ENCODE peak calls at places on chromosomes 5 and 9, in six cellular contexts. O, Z, G, B, X and C are unnamed samples.

GRCh38 chr5:15992918-15993317 is 186.7 kb downstream of the MARCHF11 start:
- DNase-seq in O (no peak), Z (no peak), G (no peak), B (no peak), X (no peak), C (no peak)

GRCh38 chr9:70761139-70761538 is 346.7 kb upstream of the KLF9 start:
- DNase-seq in O (no peak), Z (no peak), G (no peak), B (no peak), X (no peak), C (no peak)

GRCh38 chr9:37255187-37255586 is 134.8 kb downstream of the ZCCHC7 start:
- DNase-seq in O (no peak), Z (no peak), G (no peak), B (no peak), X (no peak), C (no peak)

GRCh38 chr5:159324097-159324760 is 6.1 kb downstream of the IL12B start:
- DNase-seq in O (no peak), Z (no peak), G (no peak), B (no peak), X (no peak), C (no peak)

GRCh38 chr5:167688731-167689130 is 602.7 kb upstream of the WWC1 start:
- DNase-seq in O (no peak), Z (no peak), G (no peak), B (no peak), X (no peak), C (no peak)

GRCh38 chr9:117414220-117414905 is 494 bp downstream of the ASTN2 start:
- DNase-seq in O (peak), Z (peak), G (peak), B (no peak), X (no peak), C (no peak)

GRCh38 chr9:126500600-126501382 is 112.9 kb upstream of the LMX1B start:
- DNase-seq in O (peak), Z (peak), G (peak), B (peak), X (peak), C (peak)

GRCh38 chr5:52150501-52150900 is 637.2 kb upstream of the ITGA1 start:
- DNase-seq in O (no peak), Z (no peak), G (no peak), B (no peak), X (no peak), C (no peak)

GRCh38 chr5:141811287-141812155 is 66.7 kb downstream of the PCDH1 start:
- DNase-seq in O (peak), Z (no peak), G (peak), B (no peak), X (no peak), C (no peak)

GRCh38 chr5:17448877-17449276 is 49.2 kb upstream of the TAF11L2 start:
- DNase-seq in O (no peak), Z (no peak), G (no peak), B (no peak), X (no peak), C (no peak)

GRCh38 chr9:123339666-123340414 is 16.2 kb upstream of the CRB2 start:
- DNase-seq in O (no peak), Z (no peak), G (no peak), B (no peak), X (no peak), C (no peak)

GRCh38 chr9:97900738-97901565 is 21.3 kb downstream of the TRMO start:
- DNase-seq in O (peak), Z (no peak), G (no peak), B (no peak), X (no peak), C (no peak)

GRCh38 chr5:55853818-55854217 is 2.7 kb downstream of the IL31RA start:
- DNase-seq in O (no peak), Z (no peak), G (no peak), B (no peak), X (no peak), C (no peak)

GRCh38 chr9:128325629-128326028 is 3.0 kb downstream of the COQ4 start:
- DNase-seq in O (no peak), Z (no peak), G (no peak), B (no peak), X (no peak), C (no peak)

GRCh38 chr5:158384535-158385421 is 525.8 kb upstream of the CLINT1 start:
- DNase-seq in O (no peak), Z (peak), G (no peak), B (no peak), X (peak), C (peak)

GRCh38 chr9:93642961-93643360 is 66.6 kb downstream of the PHF2 start:
- DNase-seq in O (no peak), Z (no peak), G (no peak), B (no peak), X (no peak), C (no peak)

GRCh38 chr9:128540630-128541355 is 11.6 kb upstream of the SPTAN1 start:
- DNase-seq in O (no peak), Z (no peak), G (no peak), B (no peak), X (peak), C (no peak)

GRCh38 chr5:71882826-71883744 is 164.0 kb downstream of the CARTPT start:
- DNase-seq in O (no peak), Z (no peak), G (no peak), B (no peak), X (no peak), C (no peak)

GRCh38 chr5:154899107-154899816 is 38.7 kb downstream of the GEMIN5 start:
- DNase-seq in O (no peak), Z (no peak), G (no peak), B (no peak), X (no peak), C (no peak)

GRCh38 chr9:136808781-136809158 is 1.0 kb downstream of the RABL6 start:
- DNase-seq in O (no peak), Z (no peak), G (no peak), B (no peak), X (no peak), C (no peak)

GRCh38 chr5:75951158-75951557 is 132.0 kb upstream of the SV2C start:
- DNase-seq in O (no peak), Z (no peak), G (no peak), B (no peak), X (no peak), C (no peak)

GRCh38 chr5:176446884-176447537 is 1.2 kb upstream of the FAF2 start:
- DNase-seq in O (no peak), Z (peak), G (peak), B (peak), X (no peak), C (no peak)

GRCh38 chr5:176447982-176448608 is at the start of gene FAF2:
- DNase-seq in O (peak), Z (peak), G (peak), B (peak), X (peak), C (peak)

GRCh38 chr5:176444742-176445141 is 3.4 kb upstream of the FAF2 start:
- DNase-seq in O (no peak), Z (no peak), G (no peak), B (no peak), X (no peak), C (no peak)

GRCh38 chr5:176450077-176450476 is 1.9 kb downstream of the FAF2 start:
- DNase-seq in O (no peak), Z (no peak), G (no peak), B (no peak), X (no peak), C (no peak)

DNA sequence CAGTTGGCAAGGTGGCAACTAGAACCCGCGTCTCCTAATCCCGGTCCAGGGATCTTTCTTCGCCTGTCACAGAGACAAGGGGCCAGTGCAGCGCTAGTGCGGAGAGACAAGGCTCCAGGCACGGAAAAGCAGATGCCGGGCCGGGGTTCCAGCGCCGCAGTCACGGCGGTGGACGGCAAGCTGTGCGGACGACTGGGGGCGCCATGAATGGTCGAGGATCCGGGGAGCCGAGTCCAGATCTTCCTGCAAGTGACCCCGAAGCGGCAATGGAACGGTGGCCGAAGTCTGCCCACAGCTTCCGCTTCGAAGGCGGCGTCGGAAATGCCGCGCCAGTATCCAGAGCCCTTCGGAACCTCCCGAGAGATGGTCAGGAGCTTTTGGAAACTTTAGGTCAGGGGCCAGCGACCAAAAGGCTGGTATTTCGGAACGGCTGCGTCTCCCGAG is 625 bp upstream of the FAF2 start:
- DNase-seq in O (no peak), Z (no peak), G (peak), B (no peak), X (peak), C (no peak)
- TF ChIP-seq CTCF in O (no peak), Z (no peak), G (no peak), B (no peak), X (no peak), C (no peak)

DNA sequence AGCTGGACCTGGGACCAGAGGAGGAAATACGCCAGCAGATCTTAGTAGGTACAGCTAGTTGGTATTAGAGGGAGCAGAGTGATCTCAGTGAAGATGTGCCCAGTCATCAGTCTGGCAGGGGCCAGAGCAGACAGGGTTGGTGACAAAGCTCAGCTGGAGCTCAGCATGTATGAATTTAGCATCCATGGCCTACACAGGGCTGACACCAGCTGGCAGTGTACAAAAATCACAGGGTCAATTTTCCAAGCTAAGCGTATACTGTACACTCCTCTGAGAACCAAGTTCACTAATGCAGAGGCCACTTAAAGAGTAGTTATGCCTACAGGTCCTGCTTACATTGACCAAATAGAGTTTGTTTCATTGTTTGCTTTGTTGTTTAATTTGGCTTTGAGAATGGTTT is 146.6 kb downstream of the SLC24A2 start:
- DNase-seq in O (no peak), Z (no peak), G (no peak), B (no peak), X (no peak), C (no peak)
- TF ChIP-seq CTCF in O (no peak), Z (no peak), G (no peak), B (no peak), X (no peak), C (no peak)

GRCh38 chr9:91361294-91362201 is at the start of gene AUH:
- DNase-seq in O (peak), Z (peak), G (peak), B (peak), X (peak), C (peak)
- TF ChIP-seq CTCF in O (peak), Z (no peak), G (peak), B (no peak), X (no peak), C (no peak)

GRCh38 chr5:120684213-120684612 is 220.1 kb downstream of the PRR16 start:
- DNase-seq in O (no peak), Z (no peak), G (no peak), B (no peak), X (no peak), C (no peak)
- TF ChIP-seq CTCF in O (no peak), Z (no peak), G (no peak), B (no peak), X (no peak), C (peak)

GRCh38 chr9:130433168-130433946 is 11.4 kb upstream of the ASS1 start:
- DNase-seq in O (peak), Z (no peak), G (peak), B (no peak), X (no peak), C (no peak)
- TF ChIP-seq CTCF in O (peak), Z (peak), G (peak), B (peak), X (peak), C (peak)

DNA sequence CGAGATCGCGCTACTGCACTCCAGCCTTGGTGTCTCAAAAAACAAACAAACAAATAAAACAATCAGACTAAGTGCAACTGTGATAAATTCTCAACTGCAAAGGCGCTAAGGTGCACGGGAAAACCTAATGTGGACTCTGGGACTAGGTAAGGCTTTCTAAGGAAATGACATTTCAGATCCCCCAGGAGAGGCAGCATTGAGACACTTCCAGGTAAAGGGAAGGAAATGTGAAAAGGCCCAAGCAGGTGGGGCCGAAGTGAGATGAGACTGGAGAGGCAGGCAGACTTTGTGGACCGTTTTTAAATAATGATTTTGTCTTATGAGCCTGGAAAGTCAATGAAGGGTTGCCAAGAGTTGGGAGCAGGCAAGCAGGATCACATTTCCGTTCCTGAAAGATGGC is 1.9 kb upstream of the APBA1 start:
- DNase-seq in O (no peak), Z (no peak), G (no peak), B (no peak), X (no peak), C (no peak)
- TF ChIP-seq CTCF in O (no peak), Z (no peak), G (peak), B (no peak), X (no peak), C (no peak)

DNA sequence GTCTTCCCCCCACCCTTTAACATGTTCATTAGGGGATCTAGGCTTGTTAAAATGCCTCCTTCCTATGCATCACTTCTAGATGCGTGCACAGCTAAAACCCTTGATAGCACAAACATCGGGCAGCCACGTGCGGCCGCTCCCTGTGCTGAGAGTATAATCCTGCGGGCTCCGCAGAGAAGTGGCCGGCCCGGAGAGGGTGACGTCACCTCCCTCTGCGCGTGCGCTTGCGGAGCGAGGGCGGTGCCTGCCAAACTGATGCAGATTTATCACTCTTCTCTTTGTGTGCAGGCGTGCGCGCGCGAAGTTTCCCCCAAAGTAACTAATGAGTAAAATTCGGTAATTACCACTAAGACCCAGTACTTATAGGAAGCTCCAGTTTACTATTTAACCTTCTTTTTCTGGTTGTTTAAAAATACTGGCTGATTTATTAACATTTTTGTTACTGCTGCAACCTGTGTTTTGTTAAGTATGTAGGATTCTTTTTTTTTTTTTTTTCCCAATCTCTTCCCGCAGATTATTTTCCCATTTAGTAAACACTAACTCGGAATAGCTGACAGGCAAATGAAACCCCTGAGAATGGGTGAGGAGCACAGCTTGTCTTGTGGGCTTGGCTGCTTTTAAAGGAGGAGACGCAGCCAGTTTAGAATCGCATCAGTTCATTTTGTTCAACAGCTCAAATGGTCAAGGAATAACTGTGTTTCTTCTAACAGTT is 121.6 kb downstream of the TRIO start:
- DNase-seq in O (peak), Z (peak), G (peak), B (peak), X (peak), C (peak)
- TF ChIP-seq CTCF in O (no peak), Z (no peak), G (no peak), B (no peak), X (no peak), C (no peak)

DNA sequence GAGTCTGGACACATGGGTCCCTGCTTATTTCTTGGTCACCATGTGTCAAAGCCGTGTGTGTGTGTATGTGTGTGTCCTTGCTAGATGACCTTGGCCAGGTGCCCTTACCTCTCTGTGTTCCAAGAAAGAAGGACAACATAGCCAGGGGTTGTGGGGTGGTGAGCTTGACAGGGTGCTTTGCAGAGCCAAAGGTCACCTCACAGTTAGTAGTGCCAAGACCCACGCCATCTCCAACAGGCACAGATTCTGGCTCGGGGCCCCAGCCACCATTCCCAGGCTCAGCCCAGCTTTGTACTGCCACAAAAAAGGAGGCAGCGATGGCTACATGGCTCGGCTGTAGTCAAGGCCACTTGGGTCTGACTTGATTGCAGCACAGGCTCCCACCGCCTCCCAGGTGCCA is 39.5 kb downstream of the CXXC5 start:
- DNase-seq in O (no peak), Z (no peak), G (no peak), B (no peak), X (no peak), C (no peak)
- TF ChIP-seq CTCF in O (no peak), Z (no peak), G (no peak), B (no peak), X (no peak), C (no peak)

GRCh38 chr5:150804388-150804787 is 25.8 kb downstream of the SMIM3 start:
- DNase-seq in O (no peak), Z (no peak), G (no peak), B (no peak), X (no peak), C (no peak)

GRCh38 chr5:150797384-150797783 is 18.8 kb downstream of the SMIM3 start:
- DNase-seq in O (no peak), Z (no peak), G (no peak), B (no peak), X (no peak), C (no peak)

GRCh38 chr5:150801117-150801927 is 22.8 kb downstream of the SMIM3 start:
- DNase-seq in O (peak), Z (no peak), G (no peak), B (no peak), X (no peak), C (no peak)
- TF ChIP-seq CTCF in O (peak), Z (peak), G (peak), B (peak), X (peak), C (peak)

GRCh38 chr9:34809504-34810186 is 99.7 kb upstream of the CCL21 start:
- DNase-seq in O (peak), Z (no peak), G (peak), B (no peak), X (no peak), C (no peak)
- TF ChIP-seq CTCF in O (peak), Z (peak), G (peak), B (no peak), X (no peak), C (peak)